ENCODE peak calls at places on chromosomes 3 and 15, in nine cellular contexts. One of them, this sample, is unnamed.

GRCh38 chr3:131708216-131708615 is 205.4 kb upstream of the MRPL3 start:
- DNase-seq in esophagus squamous epithelium: no peak
- DNase-seq in A549: no peak
- DNase-seq in Peyer's patch: no peak
- DNase-seq in breast epithelium: no peak
- DNase-seq in heart left ventricle: no peak
- DNase-seq in NB4: no peak
- DNase-seq in GM12892: no peak
- DNase-seq in upper lobe of left lung: no peak
- DNase-seq in this sample: no peak

GRCh38 chr15:44584162-44584749 is 47.3 kb downstream of the EIF3J start:
- DNase-seq in esophagus squamous epithelium: no peak
- DNase-seq in A549: peak
- DNase-seq in Peyer's patch: peak
- DNase-seq in breast epithelium: no peak
- DNase-seq in heart left ventricle: no peak
- DNase-seq in NB4: peak
- DNase-seq in GM12892: no peak
- DNase-seq in upper lobe of left lung: peak
- DNase-seq in this sample: peak

GRCh38 chr3:172515130-172515918 is 7.9 kb downstream of the TNFSF10 start:
- DNase-seq in esophagus squamous epithelium: no peak
- DNase-seq in A549: no peak
- DNase-seq in Peyer's patch: no peak
- DNase-seq in breast epithelium: no peak
- DNase-seq in heart left ventricle: no peak
- DNase-seq in NB4: no peak
- DNase-seq in GM12892: no peak
- DNase-seq in upper lobe of left lung: no peak
- DNase-seq in this sample: no peak

GRCh38 chr3:9352917-9353823 is 9.7 kb upstream of the THUMPD3 start:
- DNase-seq in esophagus squamous epithelium: no peak
- DNase-seq in A549: peak
- DNase-seq in Peyer's patch: peak
- DNase-seq in breast epithelium: peak
- DNase-seq in heart left ventricle: no peak
- DNase-seq in NB4: peak
- DNase-seq in GM12892: no peak
- DNase-seq in upper lobe of left lung: peak
- DNase-seq in this sample: peak

GRCh38 chr3:53845103-53845880 is 927 bp downstream of the CHDH start:
- DNase-seq in esophagus squamous epithelium: no peak
- DNase-seq in A549: peak
- DNase-seq in Peyer's patch: peak
- DNase-seq in breast epithelium: peak
- DNase-seq in heart left ventricle: no peak
- DNase-seq in NB4: no peak
- DNase-seq in GM12892: no peak
- DNase-seq in upper lobe of left lung: peak
- DNase-seq in this sample: peak

GRCh38 chr3:107452436-107452835 is 70.3 kb upstream of the BBX start:
- DNase-seq in esophagus squamous epithelium: no peak
- DNase-seq in A549: no peak
- DNase-seq in Peyer's patch: no peak
- DNase-seq in breast epithelium: no peak
- DNase-seq in heart left ventricle: no peak
- DNase-seq in NB4: no peak
- DNase-seq in GM12892: no peak
- DNase-seq in upper lobe of left lung: no peak
- DNase-seq in this sample: no peak

GRCh38 chr3:117393119-117393518 is 683.5 kb downstream of the TUSC7 start:
- DNase-seq in esophagus squamous epithelium: no peak
- DNase-seq in A549: no peak
- DNase-seq in Peyer's patch: no peak
- DNase-seq in breast epithelium: no peak
- DNase-seq in heart left ventricle: no peak
- DNase-seq in NB4: no peak
- DNase-seq in GM12892: no peak
- DNase-seq in upper lobe of left lung: no peak
- DNase-seq in this sample: no peak

GRCh38 chr3:192887047-192887446 is 30.6 kb downstream of the MB21D2 start:
- DNase-seq in esophagus squamous epithelium: no peak
- DNase-seq in A549: no peak
- DNase-seq in Peyer's patch: no peak
- DNase-seq in breast epithelium: no peak
- DNase-seq in heart left ventricle: no peak
- DNase-seq in NB4: no peak
- DNase-seq in GM12892: no peak
- DNase-seq in upper lobe of left lung: peak
- DNase-seq in this sample: no peak

GRCh38 chr15:88023956-88024355 is 232.6 kb downstream of the NTRK3 start:
- DNase-seq in esophagus squamous epithelium: no peak
- DNase-seq in A549: no peak
- DNase-seq in Peyer's patch: no peak
- DNase-seq in breast epithelium: no peak
- DNase-seq in heart left ventricle: no peak
- DNase-seq in NB4: no peak
- DNase-seq in GM12892: no peak
- DNase-seq in upper lobe of left lung: no peak
- DNase-seq in this sample: no peak

GRCh38 chr3:67461667-67462142 is 192.7 kb downstream of the SUCLG2 start:
- DNase-seq in esophagus squamous epithelium: no peak
- DNase-seq in A549: no peak
- DNase-seq in Peyer's patch: no peak
- DNase-seq in breast epithelium: no peak
- DNase-seq in heart left ventricle: no peak
- DNase-seq in NB4: no peak
- DNase-seq in GM12892: no peak
- DNase-seq in upper lobe of left lung: no peak
- DNase-seq in this sample: no peak

GRCh38 chr3:101123084-101123483 is 129.9 kb upstream of the ABI3BP start:
- DNase-seq in esophagus squamous epithelium: no peak
- DNase-seq in A549: no peak
- DNase-seq in Peyer's patch: no peak
- DNase-seq in breast epithelium: no peak
- DNase-seq in heart left ventricle: no peak
- DNase-seq in NB4: no peak
- DNase-seq in GM12892: no peak
- DNase-seq in upper lobe of left lung: no peak
- DNase-seq in this sample: no peak

GRCh38 chr15:75354454-75354853 is 7.6 kb downstream of the NEIL1 start:
- DNase-seq in esophagus squamous epithelium: no peak
- DNase-seq in A549: no peak
- DNase-seq in Peyer's patch: no peak
- DNase-seq in breast epithelium: no peak
- DNase-seq in heart left ventricle: no peak
- DNase-seq in NB4: no peak
- DNase-seq in GM12892: no peak
- DNase-seq in upper lobe of left lung: no peak
- DNase-seq in this sample: no peak

GRCh38 chr3:14804835-14805780 is 13.7 kb upstream of the FGD5 start:
- DNase-seq in esophagus squamous epithelium: no peak
- DNase-seq in A549: no peak
- DNase-seq in Peyer's patch: no peak
- DNase-seq in breast epithelium: no peak
- DNase-seq in heart left ventricle: no peak
- DNase-seq in NB4: no peak
- DNase-seq in GM12892: no peak
- DNase-seq in upper lobe of left lung: no peak
- DNase-seq in this sample: no peak

GRCh38 chr3:174153875-174154274 is 705.3 kb upstream of the NAALADL2 start:
- DNase-seq in esophagus squamous epithelium: no peak
- DNase-seq in A549: no peak
- DNase-seq in Peyer's patch: no peak
- DNase-seq in breast epithelium: no peak
- DNase-seq in heart left ventricle: no peak
- DNase-seq in NB4: no peak
- DNase-seq in GM12892: no peak
- DNase-seq in upper lobe of left lung: no peak
- DNase-seq in this sample: no peak

GRCh38 chr3:53324011-53324544 is 23.3 kb downstream of the DCP1A start:
- DNase-seq in esophagus squamous epithelium: no peak
- DNase-seq in A549: no peak
- DNase-seq in Peyer's patch: no peak
- DNase-seq in breast epithelium: no peak
- DNase-seq in heart left ventricle: peak
- DNase-seq in NB4: no peak
- DNase-seq in GM12892: no peak
- DNase-seq in upper lobe of left lung: no peak
- DNase-seq in this sample: peak

GRCh38 chr15:73225358-73226015 is 143.3 kb downstream of the HCN4 start:
- DNase-seq in esophagus squamous epithelium: no peak
- DNase-seq in A549: no peak
- DNase-seq in Peyer's patch: no peak
- DNase-seq in breast epithelium: no peak
- DNase-seq in heart left ventricle: no peak
- DNase-seq in NB4: peak
- DNase-seq in GM12892: no peak
- DNase-seq in upper lobe of left lung: no peak
- DNase-seq in this sample: no peak

GRCh38 chr3:158768361-158768787 is 33.5 kb upstream of the MFSD1 start:
- DNase-seq in esophagus squamous epithelium: no peak
- DNase-seq in A549: peak
- DNase-seq in Peyer's patch: no peak
- DNase-seq in breast epithelium: peak
- DNase-seq in heart left ventricle: peak
- DNase-seq in NB4: no peak
- DNase-seq in GM12892: no peak
- DNase-seq in upper lobe of left lung: peak
- DNase-seq in this sample: no peak

GRCh38 chr3:138360272-138361192 is 12.2 kb downstream of the MRAS start:
- DNase-seq in esophagus squamous epithelium: no peak
- DNase-seq in A549: no peak
- DNase-seq in Peyer's patch: no peak
- DNase-seq in breast epithelium: no peak
- DNase-seq in heart left ventricle: peak
- DNase-seq in NB4: no peak
- DNase-seq in GM12892: no peak
- DNase-seq in upper lobe of left lung: no peak
- DNase-seq in this sample: no peak
- TF ChIP-seq POLR2A in esophagus squamous epithelium: no peak
- TF ChIP-seq POLR2A in A549: no peak
- TF ChIP-seq POLR2A in Peyer's patch: no peak
- TF ChIP-seq POLR2A in breast epithelium: no peak
- TF ChIP-seq POLR2A in heart left ventricle: no peak
- TF ChIP-seq POLR2A in NB4: no peak
- TF ChIP-seq POLR2A in GM12892: no peak
- TF ChIP-seq POLR2A in upper lobe of left lung: no peak
- TF ChIP-seq POLR2A in this sample: no peak

GRCh38 chr3:195708066-195708465 is 12.7 kb upstream of the MUC20 start:
- DNase-seq in esophagus squamous epithelium: no peak
- DNase-seq in A549: no peak
- DNase-seq in Peyer's patch: no peak
- DNase-seq in breast epithelium: no peak
- DNase-seq in heart left ventricle: no peak
- DNase-seq in NB4: no peak
- DNase-seq in GM12892: no peak
- DNase-seq in upper lobe of left lung: no peak
- DNase-seq in this sample: no peak

GRCh38 chr3:195708626-195709481 is 11.9 kb upstream of the MUC20 start:
- DNase-seq in esophagus squamous epithelium: no peak
- DNase-seq in A549: no peak
- DNase-seq in Peyer's patch: no peak
- DNase-seq in breast epithelium: no peak
- DNase-seq in heart left ventricle: no peak
- DNase-seq in NB4: no peak
- DNase-seq in GM12892: no peak
- DNase-seq in upper lobe of left lung: no peak
- DNase-seq in this sample: no peak

GRCh38 chr3:195705081-195705991 is 15.4 kb upstream of the MUC20 start:
- DNase-seq in esophagus squamous epithelium: no peak
- DNase-seq in A549: no peak
- DNase-seq in Peyer's patch: peak
- DNase-seq in breast epithelium: no peak
- DNase-seq in heart left ventricle: no peak
- DNase-seq in NB4: no peak
- DNase-seq in GM12892: no peak
- DNase-seq in upper lobe of left lung: no peak
- DNase-seq in this sample: no peak

GRCh38 chr3:195711813-195712534 is 8.8 kb upstream of the MUC20 start:
- DNase-seq in esophagus squamous epithelium: no peak
- DNase-seq in A549: no peak
- DNase-seq in Peyer's patch: no peak
- DNase-seq in breast epithelium: no peak
- DNase-seq in heart left ventricle: no peak
- DNase-seq in NB4: no peak
- DNase-seq in GM12892: no peak
- DNase-seq in upper lobe of left lung: no peak
- DNase-seq in this sample: no peak

DNA sequence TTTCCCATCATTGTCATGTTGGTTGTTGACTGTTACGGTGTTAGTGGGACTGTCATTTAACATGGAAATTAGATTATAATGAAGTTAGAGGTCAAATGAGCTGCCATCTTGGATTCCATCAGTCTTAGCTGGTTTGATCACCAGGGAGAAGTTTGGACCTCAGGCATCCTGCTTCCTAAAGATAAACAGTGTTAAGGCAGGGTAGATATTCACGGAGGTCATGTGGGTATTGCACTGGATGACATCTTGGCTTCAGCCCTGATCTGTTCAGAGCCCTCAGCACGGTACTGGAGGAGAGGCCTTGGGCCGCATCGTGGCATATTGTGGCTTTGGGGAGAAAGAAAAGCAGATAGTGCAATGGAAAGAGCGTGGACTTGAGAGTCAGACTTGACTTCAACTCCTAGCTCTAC is 11.1 kb upstream of the MUC20 start:
- DNase-seq in esophagus squamous epithelium: no peak
- DNase-seq in A549: no peak
- DNase-seq in Peyer's patch: no peak
- DNase-seq in breast epithelium: no peak
- DNase-seq in heart left ventricle: no peak
- DNase-seq in NB4: no peak
- DNase-seq in GM12892: no peak
- DNase-seq in upper lobe of left lung: no peak
- DNase-seq in this sample: no peak
- TF ChIP-seq POLR2A in esophagus squamous epithelium: no peak
- TF ChIP-seq POLR2A in A549: no peak
- TF ChIP-seq POLR2A in Peyer's patch: no peak
- TF ChIP-seq POLR2A in breast epithelium: no peak
- TF ChIP-seq POLR2A in heart left ventricle: no peak
- TF ChIP-seq POLR2A in NB4: no peak
- TF ChIP-seq POLR2A in GM12892: no peak
- TF ChIP-seq POLR2A in upper lobe of left lung: no peak
- TF ChIP-seq POLR2A in this sample: no peak

GRCh38 chr15:68620721-68621528 is 42.1 kb downstream of the CORO2B start:
- DNase-seq in esophagus squamous epithelium: no peak
- DNase-seq in A549: no peak
- DNase-seq in Peyer's patch: no peak
- DNase-seq in breast epithelium: peak
- DNase-seq in heart left ventricle: peak
- DNase-seq in NB4: no peak
- DNase-seq in GM12892: no peak
- DNase-seq in upper lobe of left lung: peak
- DNase-seq in this sample: no peak
- TF ChIP-seq POLR2A in esophagus squamous epithelium: no peak
- TF ChIP-seq POLR2A in A549: no peak
- TF ChIP-seq POLR2A in Peyer's patch: no peak
- TF ChIP-seq POLR2A in breast epithelium: no peak
- TF ChIP-seq POLR2A in heart left ventricle: no peak
- TF ChIP-seq POLR2A in NB4: no peak
- TF ChIP-seq POLR2A in GM12892: no peak
- TF ChIP-seq POLR2A in upper lobe of left lung: no peak
- TF ChIP-seq POLR2A in this sample: no peak

GRCh38 chr3:133761605-133762484 is 15.7 kb downstream of the TF start:
- DNase-seq in esophagus squamous epithelium: no peak
- DNase-seq in A549: no peak
- DNase-seq in Peyer's patch: no peak
- DNase-seq in breast epithelium: no peak
- DNase-seq in heart left ventricle: no peak
- DNase-seq in NB4: no peak
- DNase-seq in GM12892: no peak
- DNase-seq in upper lobe of left lung: no peak
- DNase-seq in this sample: no peak
- TF ChIP-seq POLR2A in esophagus squamous epithelium: no peak
- TF ChIP-seq POLR2A in A549: no peak
- TF ChIP-seq POLR2A in Peyer's patch: no peak
- TF ChIP-seq POLR2A in breast epithelium: no peak
- TF ChIP-seq POLR2A in heart left ventricle: no peak
- TF ChIP-seq POLR2A in NB4: no peak
- TF ChIP-seq POLR2A in GM12892: no peak
- TF ChIP-seq POLR2A in upper lobe of left lung: no peak
- TF ChIP-seq POLR2A in this sample: no peak

This sample was measured in erythroblast.